ENCODE peak calls at places on chromosomes 13 and 19, in six cellular contexts. J is IMR-90, K is H9, W is neuronal stem cell, A is mesenchymal stem cell, L is mesendoderm. I is an unnamed sample.

GRCh38 chr13:83136660-83137059 is 745.6 kb downstream of the SLITRK1 start:
- DNase-seq in J (no peak), K (no peak), W (no peak), A (no peak), L (no peak), I (no peak)

GRCh38 chr13:23433171-23434153 is at the start of gene SACS:
- DNase-seq in J (peak; percentile 52), K (peak; percentile 86), W (peak; percentile 84), A (peak; percentile 49), L (peak; percentile 88), I (peak; percentile 83)

GRCh38 chr19:52946322-52947310 is 16.1 kb downstream of the ZNF816 start:
- DNase-seq in J (peak; percentile 5), K (peak; percentile 99), W (no peak), A (no peak), L (peak; percentile 95), I (peak; percentile 89)

GRCh38 chr13:26075498-26075897 is 23.7 kb upstream of the SHISA2 start:
- DNase-seq in J (no peak), K (no peak), W (no peak), A (no peak), L (peak; percentile 16), I (no peak)

GRCh38 chr19:42555317-42555716 is 27.0 kb upstream of the CEACAM1 start:
- DNase-seq in J (no peak), K (peak; percentile 35), W (no peak), A (no peak), L (peak; percentile 31), I (no peak)

GRCh38 chr19:55368701-55369563 is 1.3 kb downstream of the IL11 start:
- DNase-seq in J (peak; percentile 49), K (peak; percentile 53), W (no peak), A (peak; percentile 57), L (peak; percentile 65), I (no peak)

GRCh38 chr13:69857188-69857821 is 250.3 kb upstream of the ATXN8OS start:
- DNase-seq in J (peak; percentile 1), K (no peak), W (peak; percentile 47), A (peak; percentile 49), L (peak; percentile 81), I (no peak)

GRCh38 chr19:52048604-52049493 is at the start of gene ZNF432:
- DNase-seq in J (peak; percentile 91), K (peak; percentile 97), W (peak; percentile 92), A (peak; percentile 95), L (peak; percentile 99), I (peak; percentile 93)

GRCh38 chr13:98315466-98315865 is 138.4 kb upstream of the RNF113B start:
- DNase-seq in J (peak; percentile 71), K (no peak), W (no peak), A (peak; percentile 87), L (peak; percentile 64), I (no peak)

GRCh38 chr13:109785141-109785891 is 1.1 kb downstream of the IRS2 start:
- DNase-seq in J (peak; percentile 57), K (peak; percentile 42), W (no peak), A (peak; percentile 69), L (peak; percentile 68), I (peak; percentile 66)

GRCh38 chr13:95087746-95088305 is 213.4 kb downstream of the ABCC4 start:
- DNase-seq in J (peak; percentile 63), K (no peak), W (no peak), A (peak; percentile 51), L (no peak), I (no peak)

GRCh38 chr13:68697551-68697950 is 1410.1 kb upstream of the ATXN8OS start:
- DNase-seq in J (no peak), K (no peak), W (no peak), A (peak; percentile 42), L (no peak), I (no peak)

GRCh38 chr19:47848871-47849473 is 10.1 kb upstream of the TPRX2 start:
- DNase-seq in J (no peak), K (peak; percentile 79), W (peak; percentile 80), A (peak; percentile 22), L (peak; percentile 90), I (peak; percentile 62)

GRCh38 chr13:113474179-113474578 is 16.3 kb downstream of the DCUN1D2 start:
- DNase-seq in J (peak; percentile 91), K (no peak), W (no peak), A (peak; percentile 76), L (peak; percentile 56), I (no peak)

GRCh38 chr19:23779645-23780044 is 21.0 kb upstream of the ZNF681 start:
- DNase-seq in J (no peak), K (no peak), W (no peak), A (no peak), L (no peak), I (no peak)

GRCh38 chr13:27182844-27183497 is 11.4 kb upstream of the USP12 start:
- DNase-seq in J (peak; percentile 95), K (no peak), W (no peak), A (peak; percentile 98), L (peak; percentile 46), I (no peak)

GRCh38 chr13:50179977-50180376 is 164.7 kb downstream of the KCNRG start:
- DNase-seq in J (no peak), K (no peak), W (no peak), A (no peak), L (no peak), I (no peak)

GRCh38 chr13:110306960-110307696 is at the start of the genes COL4A1 and COL4A2:
- DNase-seq in J (peak; percentile 77), K (peak; percentile 72), W (peak; percentile 77), A (peak; percentile 84), L (peak; percentile 79), I (no peak)

GRCh38 chr19:55173717-55174409 is 6.2 kb downstream of the SYT5 start:
- DNase-seq in J (peak; percentile 43), K (peak; percentile 95), W (peak; percentile 69), A (peak; percentile 58), L (peak; percentile 89), I (no peak)

GRCh38 chr13:27822258-27822872 is 30.1 kb downstream of the GSX1 start:
- DNase-seq in J (no peak), K (no peak), W (no peak), A (peak; percentile 11), L (no peak), I (no peak)

DNA sequence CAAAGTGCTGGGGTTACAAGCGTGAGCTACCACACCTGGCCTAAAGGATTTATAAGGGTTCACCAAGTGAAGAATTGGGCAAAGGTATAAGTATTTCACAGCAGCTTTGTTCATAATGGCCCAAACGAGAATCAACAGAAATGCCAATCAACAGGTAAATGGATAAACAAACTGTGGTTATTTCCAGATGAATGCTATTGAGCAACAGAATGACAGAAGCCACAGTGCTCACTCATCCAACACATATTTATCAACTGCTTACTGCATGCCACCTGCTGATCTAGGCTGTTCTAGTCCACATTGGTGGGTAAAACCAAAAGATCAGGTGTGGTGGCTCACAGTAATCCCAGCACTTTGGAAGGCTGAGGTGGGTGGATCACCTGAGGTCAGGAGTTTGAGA is 27.7 kb downstream of the CACNA1A start:
- DNase-seq in J (no peak), K (no peak), W (no peak), A (no peak), L (no peak), I (no peak)
- H2BK15ac ChIP-seq in J (no peak overlapping the region), K (no peak overlapping the region), W (no peak overlapping the region), A (no peak overlapping the region), L (no peak overlapping the region), I (no peak overlapping the region)

GRCh38 chr13:33637978-33638743 is 179.8 kb upstream of the RFC3 start:
- DNase-seq in J (peak; percentile 49), K (no peak), W (no peak), A (peak; percentile 37), L (peak; percentile 54), I (no peak)
- H3K4me2 ChIP-seq in J (no peak overlapping the region), K (peak overlapping the region; percentile 37), W (no peak overlapping the region), A (no peak overlapping the region), L (no peak overlapping the region), I (peak overlapping the region; percentile 42)

DNA sequence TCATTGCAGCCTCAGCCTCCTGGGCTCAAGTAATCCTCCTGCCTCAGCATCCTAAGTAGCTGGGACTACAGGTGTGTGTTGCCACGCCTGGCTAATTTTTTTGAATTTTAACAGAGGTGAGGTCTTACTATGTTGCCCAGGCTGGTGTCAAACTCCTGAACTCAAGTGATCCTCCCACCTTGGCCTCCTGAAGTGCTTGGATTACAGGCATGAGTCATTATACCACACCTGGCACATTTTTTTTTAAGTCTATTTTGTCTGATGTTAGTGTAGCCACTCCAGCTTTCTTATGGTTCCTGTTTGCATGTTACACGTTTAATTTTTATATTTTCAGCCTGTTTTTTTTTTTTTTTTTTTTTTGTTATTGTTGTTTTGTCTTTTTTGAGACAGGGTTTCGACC is 24.8 kb downstream of the KDM4B start:
- DNase-seq in J (no peak), K (no peak), W (no peak), A (no peak), L (no peak), I (no peak)
- H2BK15ac ChIP-seq in J (no peak overlapping the region), K (no peak overlapping the region), W (no peak overlapping the region), A (no peak overlapping the region), L (no peak overlapping the region), I (no peak overlapping the region)

GRCh38 chr13:91017669-91018053 is 329.8 kb upstream of the MIR17HG start:
- DNase-seq in J (no peak), K (peak; percentile 44), W (no peak), A (no peak), L (peak; percentile 53), I (peak; percentile 2)

GRCh38 chr13:91014696-91015095 is 332.8 kb upstream of the MIR17HG start:
- DNase-seq in J (no peak), K (no peak), W (no peak), A (no peak), L (no peak), I (no peak)

GRCh38 chr13:91020635-91021034 is 326.9 kb upstream of the MIR17HG start:
- DNase-seq in J (no peak), K (no peak), W (no peak), A (no peak), L (no peak), I (no peak)

GRCh38 chr13:91017031-91017668 is 330.3 kb upstream of the MIR17HG start:
- DNase-seq in J (peak; percentile 9), K (peak; percentile 62), W (peak; percentile 41), A (peak; percentile 61), L (peak; percentile 73), I (peak; percentile 31)
- H3K4me2 ChIP-seq in J (no peak overlapping the region), K (no peak overlapping the region), W (no peak overlapping the region), A (no peak overlapping the region), L (no peak overlapping the region), I (no peak overlapping the region)

GRCh38 chr19:43939557-43940260 is 4.6 kb upstream of the ZNF45 start:
- DNase-seq in J (no peak), K (no peak), W (no peak), A (no peak), L (no peak), I (no peak)
- H2BK15ac ChIP-seq in J (no peak overlapping the region), K (no peak overlapping the region), W (no peak overlapping the region), A (no peak overlapping the region), L (no peak overlapping the region), I (no peak overlapping the region)